ENCODE peak calls at places on chromosomes 11 and 22, in five cellular contexts. One of them, this sample, is unnamed.

GRCh38 chr11:108609681-108610080 is 16.1 kb upstream of the EXPH5 start:
- DNase-seq in RWPE2: no peak
- DNase-seq in fibroblast of lung: peak
- DNase-seq in AG04450: no peak
- DNase-seq in hepatocyte: no peak
- DNase-seq in this sample: peak

GRCh38 chr11:33324211-33324985 is 67.2 kb downstream of the HIPK3 start:
- DNase-seq in fibroblast of lung: no peak
- DNase-seq in hepatocyte: no peak
- DNase-seq in AG04450: no peak
- DNase-seq in RWPE2: no peak
- DNase-seq in this sample: no peak

GRCh38 chr11:102846292-102846691 is 2.9 kb upstream of the MMP3 start:
- DNase-seq in RWPE2: no peak
- DNase-seq in AG04450: no peak
- DNase-seq in hepatocyte: no peak
- DNase-seq in fibroblast of lung: peak
- DNase-seq in this sample: no peak

GRCh38 chr11:118930152-118930712 is 4.5 kb upstream of the BCL9L start:
- DNase-seq in RWPE2: peak
- DNase-seq in hepatocyte: peak
- DNase-seq in fibroblast of lung: peak
- DNase-seq in AG04450: no peak
- DNase-seq in this sample: peak

GRCh38 chr11:44987506-44987905 is 36.8 kb upstream of the TP53I11 start:
- DNase-seq in AG04450: no peak
- DNase-seq in fibroblast of lung: no peak
- DNase-seq in RWPE2: no peak
- DNase-seq in hepatocyte: no peak
- DNase-seq in this sample: no peak

GRCh38 chr22:28349114-28349513 is 330.5 kb downstream of the TTC28 start:
- DNase-seq in RWPE2: no peak
- DNase-seq in fibroblast of lung: no peak
- DNase-seq in AG04450: no peak
- DNase-seq in hepatocyte: no peak
- DNase-seq in this sample: no peak

GRCh38 chr11:72072348-72072747 is 8.0 kb downstream of the NUMA1 start:
- DNase-seq in hepatocyte: peak
- DNase-seq in fibroblast of lung: peak
- DNase-seq in AG04450: peak
- DNase-seq in RWPE2: no peak
- DNase-seq in this sample: peak

GRCh38 chr11:61975638-61976419 is 8.4 kb upstream of the FTH1 start:
- DNase-seq in RWPE2: no peak
- DNase-seq in hepatocyte: no peak
- DNase-seq in fibroblast of lung: no peak
- DNase-seq in AG04450: no peak
- DNase-seq in this sample: peak

GRCh38 chr11:69643646-69644045 is 2.7 kb downstream of the CCND1 start:
- DNase-seq in fibroblast of lung: no peak
- DNase-seq in hepatocyte: no peak
- DNase-seq in AG04450: no peak
- DNase-seq in RWPE2: peak
- DNase-seq in this sample: no peak

GRCh38 chr11:128628686-128629085 is 41.3 kb upstream of the ETS1 start:
- DNase-seq in fibroblast of lung: no peak
- DNase-seq in AG04450: no peak
- DNase-seq in RWPE2: no peak
- DNase-seq in hepatocyte: no peak
- DNase-seq in this sample: no peak

GRCh38 chr11:2277933-2278523 is 7.6 kb upstream of the ASCL2 start:
- DNase-seq in AG04450: no peak
- DNase-seq in hepatocyte: no peak
- DNase-seq in RWPE2: no peak
- DNase-seq in fibroblast of lung: no peak
- DNase-seq in this sample: no peak

GRCh38 chr11:85810871-85811611 is at the start of gene SYTL2:
- DNase-seq in RWPE2: peak
- DNase-seq in hepatocyte: peak
- DNase-seq in AG04450: no peak
- DNase-seq in fibroblast of lung: peak
- DNase-seq in this sample: peak

GRCh38 chr11:73384871-73385692 is 8.9 kb downstream of the RELT start:
- DNase-seq in fibroblast of lung: no peak
- DNase-seq in RWPE2: no peak
- DNase-seq in AG04450: no peak
- DNase-seq in hepatocyte: no peak
- DNase-seq in this sample: no peak

GRCh38 chr11:121293276-121293569 is 652 bp downstream of the SC5D start:
- DNase-seq in AG04450: no peak
- DNase-seq in hepatocyte: no peak
- DNase-seq in RWPE2: no peak
- DNase-seq in fibroblast of lung: no peak
- DNase-seq in this sample: peak

GRCh38 chr11:121372671-121373429 is 79.3 kb upstream of the SORL1 start:
- DNase-seq in AG04450: no peak
- DNase-seq in hepatocyte: no peak
- DNase-seq in RWPE2: no peak
- DNase-seq in fibroblast of lung: no peak
- DNase-seq in this sample: no peak

GRCh38 chr11:89508544-89508943 is 17.4 kb upstream of the NOX4 start:
- DNase-seq in fibroblast of lung: no peak
- DNase-seq in AG04450: no peak
- DNase-seq in RWPE2: no peak
- DNase-seq in hepatocyte: no peak
- DNase-seq in this sample: no peak

DNA sequence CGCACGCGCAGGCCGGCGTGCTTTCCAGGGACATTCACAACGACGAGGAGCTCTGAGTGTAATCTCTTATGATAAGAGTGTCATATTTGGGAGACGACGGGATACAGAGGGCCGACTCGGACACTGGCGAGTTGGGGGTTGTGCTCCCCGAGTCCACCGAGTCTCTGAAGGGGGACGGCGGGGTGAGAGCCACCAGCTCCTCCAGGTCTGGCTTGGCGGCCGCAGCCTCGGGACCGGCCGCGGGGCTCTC is 170.9 kb upstream of the CTSC start:
- DNase-seq in hepatocyte: peak
- DNase-seq in AG04450: no peak
- DNase-seq in fibroblast of lung: no peak
- DNase-seq in RWPE2: peak
- DNase-seq in this sample: no peak
- TF ChIP-seq CTCF in hepatocyte: no peak
- TF ChIP-seq CTCF in AG04450: no peak
- TF ChIP-seq CTCF in fibroblast of lung: no peak
- TF ChIP-seq CTCF in RWPE2: no peak
- TF ChIP-seq CTCF in this sample: no peak

DNA sequence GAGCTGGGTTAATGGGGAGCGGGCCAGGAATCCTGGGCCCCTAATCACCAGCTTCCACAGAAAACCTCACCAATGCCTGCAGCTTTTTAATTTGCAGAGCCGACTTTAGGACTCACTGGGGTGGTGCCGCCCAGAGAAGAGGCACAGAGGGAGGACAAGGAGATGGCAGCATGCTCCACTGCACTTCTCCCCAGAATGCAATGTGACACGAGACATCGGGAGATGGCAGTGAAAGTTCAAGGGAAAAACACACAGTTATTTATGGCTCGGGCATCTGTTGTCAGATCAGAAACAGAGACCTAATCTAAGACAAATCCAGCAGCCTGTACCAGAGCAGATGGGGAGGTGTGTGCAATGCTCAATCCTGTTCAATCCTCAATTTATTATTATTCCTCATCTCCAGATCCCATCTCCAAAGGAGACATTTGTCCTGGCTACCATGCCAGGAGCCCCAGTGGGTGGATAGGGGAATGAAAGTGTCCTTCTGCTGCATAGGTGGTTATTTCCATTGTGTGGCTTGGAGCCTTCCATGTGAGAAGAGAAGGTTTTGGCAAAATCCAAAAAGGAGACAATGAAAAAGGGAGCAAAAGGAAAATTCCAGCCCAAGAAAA is 250.0 kb downstream of the NXPE2 start:
- DNase-seq in AG04450: no peak
- DNase-seq in RWPE2: no peak
- DNase-seq in fibroblast of lung: no peak
- DNase-seq in hepatocyte: no peak
- DNase-seq in this sample: no peak
- TF ChIP-seq CTCF in AG04450: no peak
- TF ChIP-seq CTCF in RWPE2: no peak
- TF ChIP-seq CTCF in fibroblast of lung: no peak
- TF ChIP-seq CTCF in hepatocyte: no peak
- TF ChIP-seq CTCF in this sample: no peak

DNA sequence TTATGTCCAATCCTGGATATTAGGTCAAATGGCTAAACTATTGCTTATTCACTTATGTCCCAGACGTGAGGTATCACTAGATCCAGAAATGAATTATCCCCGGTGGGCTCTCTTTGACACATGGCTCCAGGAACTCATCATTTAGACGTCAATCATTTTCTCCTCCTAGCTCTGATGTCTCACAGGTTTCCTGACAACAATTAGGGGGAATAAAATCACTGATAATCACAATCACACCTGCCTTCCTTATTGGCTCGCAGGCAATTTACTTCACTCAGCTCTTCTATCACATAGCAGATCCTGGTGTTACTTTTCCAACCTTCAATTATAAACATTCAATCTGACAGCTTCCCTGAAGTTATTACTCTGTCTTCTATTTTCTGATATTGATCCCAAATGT is 634.0 kb upstream of the TENM4 start:
- DNase-seq in RWPE2: no peak
- DNase-seq in hepatocyte: no peak
- DNase-seq in fibroblast of lung: no peak
- DNase-seq in AG04450: no peak
- DNase-seq in this sample: no peak
- TF ChIP-seq CTCF in RWPE2: no peak
- TF ChIP-seq CTCF in hepatocyte: no peak
- TF ChIP-seq CTCF in fibroblast of lung: no peak
- TF ChIP-seq CTCF in AG04450: no peak
- TF ChIP-seq CTCF in this sample: no peak

DNA sequence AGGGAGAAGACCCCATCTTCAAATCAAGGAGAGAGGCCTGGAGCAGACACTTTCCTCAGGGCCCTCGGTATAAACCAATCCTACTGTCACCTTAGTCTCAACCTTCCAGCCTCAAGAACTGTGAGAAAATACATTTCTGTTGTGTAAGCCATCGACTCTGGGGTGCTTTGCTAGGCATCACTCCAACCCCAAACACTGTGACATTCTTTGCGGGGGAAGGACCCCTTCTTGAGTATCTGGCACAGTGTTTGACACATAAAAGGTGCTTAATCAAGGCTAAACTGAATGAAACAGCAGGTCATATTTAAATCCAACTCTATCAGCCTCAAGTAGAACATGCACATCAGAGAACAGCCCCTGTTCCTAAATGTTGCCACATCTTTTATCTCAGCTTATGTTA is 558.1 kb downstream of the INSC start:
- DNase-seq in AG04450: no peak
- DNase-seq in fibroblast of lung: no peak
- DNase-seq in hepatocyte: no peak
- DNase-seq in RWPE2: no peak
- DNase-seq in this sample: no peak
- TF ChIP-seq CTCF in AG04450: no peak
- TF ChIP-seq CTCF in fibroblast of lung: no peak
- TF ChIP-seq CTCF in hepatocyte: no peak
- TF ChIP-seq CTCF in RWPE2: no peak
- TF ChIP-seq CTCF in this sample: no peak

DNA sequence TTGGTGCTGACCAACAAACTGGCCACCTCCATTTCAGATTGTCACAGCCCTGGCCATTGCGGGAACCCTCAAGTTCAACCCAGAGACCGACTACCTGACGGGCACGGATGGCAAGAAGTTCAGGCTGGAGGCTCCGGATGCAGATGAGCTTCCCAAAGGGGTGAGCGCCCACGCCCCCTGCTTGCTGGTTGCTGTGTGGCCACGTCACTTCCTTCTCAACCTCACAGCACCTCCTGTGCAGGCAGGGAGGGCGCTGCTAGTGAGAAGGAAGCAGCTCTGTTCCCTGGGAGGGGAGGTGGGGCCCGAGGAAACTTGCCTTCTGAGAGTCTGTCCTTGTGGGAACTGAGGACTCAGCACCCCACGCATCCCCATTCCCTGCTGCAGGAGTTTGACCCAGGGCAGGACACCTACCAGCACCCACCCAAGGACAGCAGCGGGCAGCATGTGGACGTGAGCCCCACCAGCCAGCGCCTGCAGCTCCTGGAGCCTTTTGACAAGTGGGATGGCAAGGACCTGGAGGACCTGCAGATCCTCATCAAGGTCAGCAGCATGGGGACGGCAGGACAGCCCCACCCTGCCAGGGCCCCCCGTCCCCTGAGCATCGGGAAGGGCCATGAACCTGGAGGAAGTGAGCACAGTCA is 19.3 kb downstream of the POLR3H start:
- DNase-seq in fibroblast of lung: no peak
- DNase-seq in hepatocyte: no peak
- DNase-seq in AG04450: no peak
- DNase-seq in RWPE2: no peak
- DNase-seq in this sample: no peak
- TF ChIP-seq CTCF in fibroblast of lung: no peak
- TF ChIP-seq CTCF in hepatocyte: no peak
- TF ChIP-seq CTCF in AG04450: no peak
- TF ChIP-seq CTCF in RWPE2: no peak
- TF ChIP-seq CTCF in this sample: no peak

DNA sequence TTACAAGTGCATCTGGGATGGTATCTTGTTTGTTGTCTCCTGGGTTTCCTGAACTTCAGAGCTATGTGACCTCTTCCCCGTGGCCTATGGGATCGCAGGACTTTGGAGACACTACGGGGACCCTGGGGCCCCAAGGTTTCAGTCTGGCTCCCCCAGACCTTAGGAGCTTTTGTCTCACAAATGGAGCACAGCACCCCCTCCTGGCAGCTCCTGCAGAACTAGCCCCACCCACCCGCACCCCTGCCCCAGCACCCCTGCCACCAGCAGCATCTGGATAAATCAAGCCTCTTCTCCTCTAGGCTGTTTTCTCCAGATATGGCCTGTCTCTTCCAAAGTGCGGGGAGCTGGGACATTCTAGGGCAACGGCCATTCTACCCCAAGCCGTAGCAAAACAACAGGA is 10.4 kb downstream of the RCOR2 start:
- DNase-seq in hepatocyte: peak
- DNase-seq in RWPE2: no peak
- DNase-seq in fibroblast of lung: no peak
- DNase-seq in AG04450: no peak
- DNase-seq in this sample: peak
- TF ChIP-seq CTCF in hepatocyte: peak
- TF ChIP-seq CTCF in RWPE2: no peak
- TF ChIP-seq CTCF in fibroblast of lung: no peak
- TF ChIP-seq CTCF in AG04450: peak
- TF ChIP-seq CTCF in this sample: no peak

GRCh38 chr11:113163291-113164030 is 150.9 kb upstream of the TTC12 start:
- DNase-seq in RWPE2: no peak
- DNase-seq in hepatocyte: no peak
- DNase-seq in fibroblast of lung: peak
- DNase-seq in AG04450: no peak
- DNase-seq in this sample: peak

GRCh38 chr11:113159967-113160621 is 154.3 kb upstream of the TTC12 start:
- DNase-seq in hepatocyte: peak
- DNase-seq in AG04450: no peak
- DNase-seq in RWPE2: no peak
- DNase-seq in fibroblast of lung: no peak
- DNase-seq in this sample: no peak

GRCh38 chr11:113161671-113162589 is 152.5 kb upstream of the TTC12 start:
- DNase-seq in RWPE2: no peak
- DNase-seq in hepatocyte: no peak
- DNase-seq in AG04450: no peak
- DNase-seq in fibroblast of lung: no peak
- DNase-seq in this sample: no peak

GRCh38 chr11:113160652-113161051 is 153.7 kb upstream of the TTC12 start:
- DNase-seq in hepatocyte: no peak
- DNase-seq in RWPE2: no peak
- DNase-seq in AG04450: no peak
- DNase-seq in fibroblast of lung: no peak
- DNase-seq in this sample: no peak

GRCh38 chr11:113162590-113162961 is 151.8 kb upstream of the TTC12 start:
- DNase-seq in AG04450: no peak
- DNase-seq in hepatocyte: no peak
- DNase-seq in fibroblast of lung: peak
- DNase-seq in RWPE2: no peak
- DNase-seq in this sample: peak
- TF ChIP-seq CTCF in AG04450: no peak
- TF ChIP-seq CTCF in hepatocyte: no peak
- TF ChIP-seq CTCF in fibroblast of lung: no peak
- TF ChIP-seq CTCF in RWPE2: no peak
- TF ChIP-seq CTCF in this sample: peak

This sample was measured in cardiac fibroblast.